ENCODE peak calls at places on chromosome 20, in ten cellular contexts. C is left ventricle myocardium inferior, L is esophagus squamous epithelium, I is Karpas-422, J is keratinocyte, W is Peyer's patch, O is aorta, Y is neural progenitor cell, A is IMR-90, Z is pancreas. F is an unnamed sample. For H3K4me1 and H3K36me3, the result is how much of the 10 kb centered on the place peaks cover.

GRCh38 chr20:40081653-40082052 is 607.4 kb downstream of the MAFB start:
- DNase-seq in C (no peak), L (no peak), I (no peak), J (no peak), W (no peak), O (no peak), Y (no peak), A (no peak), Z (no peak), F (no peak)

GRCh38 chr20:18702736-18703135 is 110.8 kb upstream of the SCP2D1 start:
- DNase-seq in C (peak), L (no peak), I (no peak), J (no peak), W (no peak), O (peak), Y (no peak), A (no peak), Z (no peak), F (no peak)

GRCh38 chr20:56828402-56828801 is 199.3 kb downstream of the TFAP2C start:
- DNase-seq in C (no peak), L (no peak), I (no peak), J (no peak), W (no peak), O (no peak), Y (no peak), A (no peak), Z (no peak), F (no peak)

GRCh38 chr20:6765469-6766058 is 1.9 kb upstream of the BMP2 start:
- DNase-seq in C (no peak), L (no peak), I (peak), J (no peak), W (no peak), O (no peak), Y (peak), A (peak), Z (no peak), F (no peak)

GRCh38 chr20:51388227-51388626 is 154.3 kb downstream of the NFATC2 start:
- DNase-seq in C (no peak), L (no peak), I (no peak), J (no peak), W (no peak), O (no peak), Y (no peak), A (peak), Z (no peak), F (no peak)

GRCh38 chr20:59441860-59442810 is 141.7 kb downstream of the EDN3 start:
- DNase-seq in C (no peak), L (no peak), I (no peak), J (no peak), W (no peak), O (no peak), Y (no peak), A (no peak), Z (no peak), F (no peak)

GRCh38 chr20:16444056-16444777 is 129.0 kb downstream of the KIF16B start:
- DNase-seq in C (no peak), L (no peak), I (no peak), J (no peak), W (no peak), O (no peak), Y (no peak), A (peak), Z (no peak), F (no peak)

GRCh38 chr20:31968299-31969126 is 562 bp downstream of the XKR7 start:
- DNase-seq in C (peak), L (no peak), I (peak), J (no peak), W (peak), O (peak), Y (peak), A (peak), Z (peak), F (peak)

GRCh38 chr20:29876911-29877285 is 1380.6 kb upstream of the DEFB115 start:
- DNase-seq in C (no peak), L (no peak), I (no peak), J (no peak), W (no peak), O (peak), Y (no peak), A (no peak), Z (peak), F (peak)

GRCh38 chr20:38275815-38276550 is 15.4 kb upstream of the KIAA1755 start:
- DNase-seq in C (no peak), L (no peak), I (no peak), J (no peak), W (no peak), O (no peak), Y (no peak), A (peak), Z (no peak), F (no peak)

GRCh38 chr20:44601801-44602204 is 19.4 kb downstream of the PKIG start:
- DNase-seq in C (peak), L (no peak), I (no peak), J (no peak), W (no peak), O (peak), Y (no peak), A (peak), Z (no peak), F (peak)

GRCh38 chr20:57609086-57609841 is 11.0 kb downstream of the ZBP1 start:
- DNase-seq in C (no peak), L (no peak), I (no peak), J (no peak), W (peak), O (peak), Y (no peak), A (no peak), Z (no peak), F (peak)

GRCh38 chr20:61424011-61424627 is 172.1 kb downstream of the CDH4 start:
- DNase-seq in C (no peak), L (no peak), I (no peak), J (no peak), W (no peak), O (no peak), Y (no peak), A (no peak), Z (no peak), F (no peak)

GRCh38 chr20:57009355-57009754 is 257.1 kb downstream of the BMP7 start:
- DNase-seq in C (no peak), L (no peak), I (no peak), J (no peak), W (no peak), O (no peak), Y (no peak), A (no peak), Z (no peak), F (no peak)

GRCh38 chr20:56222201-56222600 is 26.3 kb upstream of the MC3R start:
- DNase-seq in C (no peak), L (no peak), I (no peak), J (no peak), W (no peak), O (no peak), Y (no peak), A (no peak), Z (no peak), F (no peak)

GRCh38 chr20:4243071-4243470 is 227.7 kb upstream of the RNF24 start:
- DNase-seq in C (no peak), L (no peak), I (no peak), J (no peak), W (no peak), O (peak), Y (peak), A (no peak), Z (no peak), F (no peak)

GRCh38 chr20:5080384-5080877 is 39.3 kb downstream of the PCNA start:
- DNase-seq in C (peak), L (no peak), I (peak), J (no peak), W (peak), O (peak), Y (no peak), A (peak), Z (no peak), F (peak)

GRCh38 chr20:53738039-53738944 is 144.7 kb upstream of the ZNF217 start:
- DNase-seq in C (peak), L (no peak), I (no peak), J (no peak), W (peak), O (no peak), Y (peak), A (peak), Z (peak), F (peak)

GRCh38 chr20:38034108-38034649 is 633 bp downstream of the RPRD1B start:
- DNase-seq in C (no peak), L (no peak), I (no peak), J (no peak), W (no peak), O (no peak), Y (no peak), A (no peak), Z (no peak), F (no peak)

GRCh38 chr20:39271205-39271604 is 309.1 kb downstream of the DHX35 start:
- DNase-seq in C (peak), L (no peak), I (no peak), J (no peak), W (no peak), O (no peak), Y (no peak), A (no peak), Z (no peak), F (peak)

GRCh38 chr20:46199198-46199597 is 81.1 kb downstream of the CD40 start:
- DNase-seq in C (no peak), L (no peak), I (peak), J (no peak), W (no peak), O (no peak), Y (peak), A (no peak), Z (no peak), F (no peak)

GRCh38 chr20:34024733-34025351 is 31.1 kb downstream of the RALY start:
- DNase-seq in C (no peak), L (no peak), I (no peak), J (no peak), W (no peak), O (no peak), Y (no peak), A (no peak), Z (no peak), F (no peak)

GRCh38 chr20:10357061-10357708 is 76.8 kb downstream of the MKKS start:
- DNase-seq in C (no peak), L (no peak), I (no peak), J (no peak), W (no peak), O (no peak), Y (no peak), A (no peak), Z (no peak), F (no peak)

GRCh38 chr20:37533154-37533715 is 5.6 kb upstream of the BLCAP start:
- DNase-seq in C (no peak), L (no peak), I (no peak), J (no peak), W (no peak), O (no peak), Y (no peak), A (no peak), Z (no peak), F (no peak)

GRCh38 chr20:3805594-3806264 is 9.6 kb downstream of the CDC25B start:
- DNase-seq in C (no peak), L (no peak), I (no peak), J (no peak), W (no peak), O (peak), Y (no peak), A (peak), Z (no peak), F (peak)

GRCh38 chr20:51346686-51347485 is 195.6 kb downstream of the NFATC2 start:
- DNase-seq in C (no peak), L (no peak), I (no peak), J (peak), W (no peak), O (no peak), Y (no peak), A (peak), Z (no peak), F (peak)

GRCh38 chr20:36606171-36607116 is 865 bp downstream of the RAB5IF start:
- DNase-seq in C (no peak), L (no peak), I (peak), J (no peak), W (no peak), O (no peak), Y (peak), A (peak), Z (no peak), F (no peak)

GRCh38 chr20:5031206-5031557 is 29.9 kb upstream of the SLC23A2 start:
- DNase-seq in C (no peak), L (no peak), I (no peak), J (no peak), W (no peak), O (no peak), Y (no peak), A (no peak), Z (no peak), F (no peak)

GRCh38 chr20:53871541-53871940 is 198.9 kb downstream of the BCAS1 start:
- DNase-seq in C (no peak), L (no peak), I (no peak), J (no peak), W (no peak), O (no peak), Y (no peak), A (no peak), Z (no peak), F (no peak)

GRCh38 chr20:62350098-62350628 is 16.9 kb downstream of the LAMA5 start:
- DNase-seq in C (no peak), L (no peak), I (no peak), J (peak), W (no peak), O (peak), Y (no peak), A (no peak), Z (no peak), F (peak)

GRCh38 chr20:43722153-43722505 is 4.7 kb downstream of the GTSF1L start:
- DNase-seq in C (no peak), L (no peak), I (no peak), J (no peak), W (no peak), O (no peak), Y (no peak), A (no peak), Z (no peak), F (no peak)

GRCh38 chr20:59938221-59938620 is 1.9 kb downstream of the PPP1R3D start:
- DNase-seq in C (no peak), L (no peak), I (no peak), J (no peak), W (no peak), O (no peak), Y (no peak), A (peak), Z (no peak), F (no peak)

GRCh38 chr20:44115762-44116644 is 71.0 kb downstream of the JPH2 start:
- DNase-seq in C (no peak), L (no peak), I (no peak), J (no peak), W (no peak), O (no peak), Y (no peak), A (no peak), Z (no peak), F (no peak)

GRCh38 chr20:57738484-57738883 is 28.7 kb upstream of the PMEPA1 start:
- DNase-seq in C (no peak), L (no peak), I (no peak), J (no peak), W (no peak), O (no peak), Y (no peak), A (no peak), Z (no peak), F (no peak)

GRCh38 chr20:4160761-4161305 is 145.5 kb upstream of the RNF24 start:
- DNase-seq in C (no peak), L (no peak), I (no peak), J (no peak), W (peak), O (peak), Y (peak), A (peak), Z (peak), F (peak)

GRCh38 chr20:44762466-44763140 is 16.9 kb downstream of the KCNK15 start:
- DNase-seq in C (no peak), L (no peak), I (no peak), J (no peak), W (no peak), O (no peak), Y (peak), A (no peak), Z (no peak), F (no peak)

GRCh38 chr20:6651016-6651415 is 116.5 kb upstream of the BMP2 start:
- DNase-seq in C (no peak), L (no peak), I (no peak), J (peak), W (no peak), O (no peak), Y (no peak), A (peak), Z (no peak), F (peak)

GRCh38 chr20:15162061-15162740 is 824.8 kb upstream of the FLRT3 start:
- DNase-seq in C (no peak), L (no peak), I (no peak), J (no peak), W (no peak), O (no peak), Y (no peak), A (no peak), Z (no peak), F (no peak)

DNA sequence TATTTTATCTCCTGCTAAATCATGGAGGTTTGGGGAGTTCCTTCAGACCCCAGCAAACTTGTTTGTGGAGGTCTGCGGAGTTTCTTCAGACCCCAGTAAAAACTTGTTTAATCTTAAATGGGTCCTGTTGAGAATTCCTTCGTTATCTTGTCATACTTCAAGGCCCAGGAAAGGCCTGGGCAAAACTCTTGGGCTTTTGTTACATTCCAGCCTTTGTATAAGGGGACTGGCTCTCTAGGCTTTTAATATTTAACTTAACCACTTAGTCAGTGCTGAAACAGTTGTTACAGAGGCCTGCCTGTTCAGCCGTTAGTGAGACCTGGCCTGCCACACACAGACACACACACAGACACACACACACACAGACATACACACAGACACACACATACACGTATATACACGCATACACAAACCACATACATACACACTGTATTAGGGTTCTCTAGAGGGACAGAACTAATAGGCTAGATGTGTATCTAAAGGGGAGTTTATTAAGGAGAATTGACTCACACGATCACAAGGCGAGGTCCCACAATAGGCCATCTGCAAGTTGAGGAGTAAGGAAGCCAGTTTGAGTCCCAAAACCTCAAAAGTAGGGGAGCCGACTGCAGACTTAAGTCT is 21.3 kb upstream of the CST3 start:
- DNase-seq in C (no peak), L (no peak), I (no peak), J (no peak), W (no peak), O (no peak), Y (no peak), A (no peak), Z (no peak), F (no peak)
- H3K4me1 ChIP-seq in C (under half), L (under half), I (under half), J (under half), W (under half), O (under half), Y (under half), A (under half), Z (under half), F (under half)

DNA sequence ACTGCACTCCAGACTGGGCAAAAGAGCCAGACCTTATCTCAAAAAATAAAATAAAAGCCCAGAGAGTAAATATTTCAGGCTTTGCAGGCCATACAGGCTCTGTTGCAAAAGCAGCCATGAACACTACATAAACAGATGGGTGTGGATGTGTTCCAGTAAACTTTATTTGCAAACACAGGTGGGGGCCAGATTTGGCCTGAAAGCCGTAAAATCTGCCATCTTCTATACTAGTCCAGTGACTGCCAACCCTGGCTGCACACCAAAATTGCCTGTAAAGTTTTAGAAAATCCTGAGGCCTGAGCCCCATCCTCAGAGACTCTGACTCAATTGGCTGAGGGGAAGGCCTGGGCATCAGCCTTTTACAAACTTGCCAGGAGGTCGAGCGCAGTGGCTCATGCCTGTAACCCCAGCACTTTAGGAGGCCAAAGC is 103.6 kb downstream of the ZMYND8 start:
- DNase-seq in C (no peak), L (no peak), I (no peak), J (no peak), W (no peak), O (no peak), Y (no peak), A (no peak), Z (no peak), F (no peak)
- H3K36me3 ChIP-seq in C (under half), L (under half), I (half or more), J (under half), W (half or more), O (under half), Y (under half), A (under half), Z (under half), F (under half)

GRCh38 chr20:49384437-49385434 is 97.7 kb downstream of the KCNB1 start:
- DNase-seq in C (peak), L (no peak), I (peak), J (no peak), W (peak), O (peak), Y (peak), A (peak), Z (peak), F (peak)
- H3K4me1 ChIP-seq in C (half or more), L (under half), I (under half), J (under half), W (under half), O (under half), Y (under half), A (under half), Z (under half), F (under half)

GRCh38 chr20:24936526-24937407 is 12.3 kb upstream of the CST7 start:
- DNase-seq in C (no peak), L (no peak), I (no peak), J (no peak), W (no peak), O (peak), Y (no peak), A (no peak), Z (no peak), F (no peak)

GRCh38 chr20:24935786-24936525 is 13.1 kb upstream of the CST7 start:
- DNase-seq in C (no peak), L (no peak), I (no peak), J (no peak), W (no peak), O (peak), Y (no peak), A (no peak), Z (no peak), F (no peak)

GRCh38 chr20:24937579-24937978 is 11.5 kb upstream of the CST7 start:
- DNase-seq in C (no peak), L (no peak), I (no peak), J (no peak), W (no peak), O (no peak), Y (no peak), A (no peak), Z (no peak), F (no peak)

GRCh38 chr20:24935140-24935539 is 13.9 kb upstream of the CST7 start:
- DNase-seq in C (no peak), L (no peak), I (no peak), J (no peak), W (no peak), O (peak), Y (no peak), A (no peak), Z (no peak), F (no peak)

GRCh38 chr20:24938498-24938897 is 10.6 kb upstream of the CST7 start:
- DNase-seq in C (no peak), L (no peak), I (no peak), J (no peak), W (no peak), O (no peak), Y (no peak), A (no peak), Z (no peak), F (no peak)
- H3K36me3 ChIP-seq in C (under half), L (under half), I (under half), J (under half), W (under half), O (under half), Y (under half), A (under half), Z (under half), F (under half)

GRCh38 chr20:52404676-52405075 is 213.1 kb upstream of the ZFP64 start:
- DNase-seq in C (no peak), L (no peak), I (no peak), J (no peak), W (no peak), O (no peak), Y (no peak), A (no peak), Z (no peak), F (no peak)

GRCh38 chr20:52410182-52410647 is 218.6 kb upstream of the ZFP64 start:
- DNase-seq in C (no peak), L (no peak), I (no peak), J (no peak), W (peak), O (no peak), Y (no peak), A (peak), Z (no peak), F (no peak)

GRCh38 chr20:52402514-52402913 is 210.9 kb upstream of the ZFP64 start:
- DNase-seq in C (no peak), L (no peak), I (no peak), J (no peak), W (no peak), O (no peak), Y (no peak), A (no peak), Z (no peak), F (no peak)

GRCh38 chr20:52402950-52403349 is 211.4 kb upstream of the ZFP64 start:
- DNase-seq in C (no peak), L (no peak), I (no peak), J (no peak), W (no peak), O (no peak), Y (no peak), A (no peak), Z (no peak), F (no peak)

DNA sequence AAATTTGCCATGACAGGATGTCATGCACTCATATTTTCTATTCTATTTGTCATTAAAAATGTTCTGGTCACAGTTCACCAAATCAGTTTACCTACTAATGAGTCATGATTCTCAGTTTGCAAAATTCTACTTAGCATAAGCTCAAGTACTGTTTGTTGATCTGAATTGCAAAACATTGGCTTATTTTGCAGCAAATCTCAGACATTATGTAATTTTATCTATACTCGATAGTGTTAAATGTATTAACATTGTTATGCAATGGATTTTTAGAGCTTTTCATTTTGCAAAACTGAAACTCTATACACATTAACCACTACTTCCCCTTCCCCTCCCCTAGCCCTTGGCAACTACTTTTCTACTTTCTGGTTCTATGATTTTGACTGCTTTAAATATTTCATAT is 213.8 kb upstream of the ZFP64 start:
- DNase-seq in C (no peak), L (no peak), I (no peak), J (no peak), W (no peak), O (no peak), Y (no peak), A (no peak), Z (no peak), F (no peak)
- H3K4me1 ChIP-seq in C (under half), L (under half), I (under half), J (under half), W (under half), O (under half), Y (under half), A (under half), Z (under half), F (under half)